ENCODE peak calls at places on chromosomes 5 and 9, in ten cellular contexts. Z is H9; T is T-cell; O is HepG2; S is hippocampal formation; Q is osteocyte; N is NCI-H1092; V is stimulated activated CD8-positive, alpha-beta memory T cell treated with anti-CD3 and anti-CD28 coated beads, Interleukin-4, amount 100 ng/mL, for 48 hours; E is Kasumi-1; B is ACHN. W is an unnamed sample.

GRCh38 chr5:151141535-151141934 is 16.0 kb downstream of the ANXA6 start:
- DNase-seq in T (peak), O (no peak), Z (peak), N (no peak), S (no peak), Q (no peak), E (no peak), B (no peak), V (peak), W (peak)

GRCh38 chr5:34639852-34640626 is 16.1 kb upstream of the RAI14 start:
- DNase-seq in E (no peak), V (no peak), S (no peak), T (no peak), Z (no peak), O (no peak), B (peak), N (no peak), Q (no peak), W (no peak)

GRCh38 chr9:126524353-126525077 is 89.2 kb upstream of the LMX1B start:
- DNase-seq in Q (no peak), N (no peak), Z (no peak), V (no peak), T (no peak), E (no peak), O (no peak), B (no peak), S (no peak), W (no peak)

GRCh38 chr9:87445646-87446045 is 52.0 kb upstream of the DAPK1 start:
- DNase-seq in Z (peak), E (peak), T (no peak), B (no peak), Q (no peak), O (no peak), N (no peak), V (no peak), S (peak), W (peak)

GRCh38 chr5:65199988-65200668 is 281.6 kb downstream of the ADAMTS6 start:
- DNase-seq in V (no peak), N (no peak), Q (no peak), E (no peak), T (no peak), S (no peak), O (no peak), B (peak), Z (no peak), W (no peak)

GRCh38 chr5:32261198-32261597 is 51.5 kb downstream of the MTMR12 start:
- DNase-seq in E (no peak), Q (no peak), N (no peak), S (no peak), V (peak), O (no peak), Z (no peak), T (no peak), B (no peak), W (no peak)

GRCh38 chr5:93831449-93831848 is 90.0 kb upstream of the POU5F2 start:
- DNase-seq in T (no peak), S (no peak), Q (no peak), Z (no peak), N (no peak), E (no peak), V (no peak), O (no peak), B (peak), W (no peak)

GRCh38 chr5:125750538-125751186 is 672.5 kb upstream of the GRAMD2B start:
- DNase-seq in T (no peak), B (no peak), N (no peak), O (no peak), E (no peak), Q (no peak), Z (no peak), V (no peak), S (no peak), W (no peak)

GRCh38 chr9:121227867-121228266 is 26.2 kb upstream of the RAB14 start:
- DNase-seq in N (no peak), Z (no peak), V (no peak), B (no peak), E (no peak), S (no peak), T (no peak), O (no peak), Q (no peak), W (no peak)

GRCh38 chr5:54944364-54944763 is 41.0 kb downstream of the ESM1 start:
- DNase-seq in T (peak), Z (no peak), S (no peak), Q (no peak), E (peak), O (no peak), N (no peak), V (peak), B (peak), W (peak)

GRCh38 chr5:170301901-170302728 is 4.5 kb upstream of the LCP2 start:
- DNase-seq in Q (no peak), Z (no peak), E (no peak), T (no peak), S (no peak), V (no peak), B (no peak), O (no peak), N (no peak), W (no peak)

GRCh38 chr5:176596689-176597416 is 13.1 kb downstream of the GPRIN1 start:
- DNase-seq in N (no peak), V (peak), Z (peak), S (no peak), Q (no peak), T (peak), O (no peak), E (peak), B (no peak), W (peak)

GRCh38 chr9:135969064-135969683 is 8.0 kb upstream of the UBAC1 start:
- DNase-seq in S (no peak), T (no peak), O (no peak), E (no peak), Q (no peak), B (no peak), Z (no peak), V (no peak), N (no peak), W (no peak)

GRCh38 chr5:38463634-38464521 is 92.6 kb downstream of the LIFR start:
- DNase-seq in E (no peak), Z (no peak), T (no peak), Q (no peak), N (no peak), S (no peak), O (peak), B (peak), V (no peak), W (no peak)

GRCh38 chr9:3863114-3863528 is 337.3 kb upstream of the RFX3 start:
- DNase-seq in T (no peak), Z (no peak), O (no peak), V (no peak), B (peak), S (no peak), N (no peak), E (no peak), Q (no peak), W (peak)

GRCh38 chr9:127437497-127438264 is 13.5 kb downstream of the ZNF79 start:
- DNase-seq in B (no peak), T (peak), V (peak), N (no peak), Q (no peak), E (peak), Z (no peak), O (no peak), S (no peak), W (no peak)

GRCh38 chr5:53478411-53479044 is 1.9 kb upstream of the FST start:
- DNase-seq in T (no peak), Q (no peak), V (peak), N (peak), Z (peak), E (peak), S (no peak), B (peak), O (peak), W (peak)

GRCh38 chr9:125985998-125986655 is 239.0 kb downstream of the PBX3 start:
- DNase-seq in S (no peak), Q (peak), B (no peak), Z (no peak), E (no peak), O (no peak), T (no peak), N (no peak), V (no peak), W (no peak)

W was measured in heart right ventricle.